ENCODE peak calls at places on chromosomes 11 and 22, in four cellular contexts. R, N, X and B are unnamed samples.

GRCh38 chr11:131889760-131890620 is 519.6 kb downstream of the NTM start:
- ATAC-seq in R (no peak), N (peak; percentile 65), X (no peak), B (peak; percentile 47)

GRCh38 chr22:39256979-39257378 is 12.2 kb upstream of the PDGFB start:
- ATAC-seq in R (no peak), N (no peak), X (no peak), B (no peak)

GRCh38 chr22:48366591-48366990 is 1461.1 kb downstream of the BRD1 start:
- ATAC-seq in R (no peak), N (no peak), X (no peak), B (no peak)

GRCh38 chr11:115503886-115504278 is 333 bp downstream of the CADM1 start:
- ATAC-seq in R (peak; percentile 2), N (peak; percentile 33), X (no peak), B (peak; percentile 7)

GRCh38 chr11:68583047-68583446 is 101.3 kb upstream of the GAL start:
- ATAC-seq in R (no peak), N (no peak), X (no peak), B (no peak)

GRCh38 chr11:126635511-126635910 is 280.0 kb downstream of the ST3GAL4 start:
- ATAC-seq in R (no peak), N (no peak), X (no peak), B (no peak)

GRCh38 chr11:35912883-35913614 is 30.8 kb upstream of the LDLRAD3 start:
- ATAC-seq in R (no peak), N (no peak), X (no peak), B (no peak)

GRCh38 chr11:9573775-9574555 is 495 bp downstream of the WEE1 start:
- ATAC-seq in R (no peak), N (no peak), X (no peak), B (peak; percentile 23)

GRCh38 chr11:78683774-78684173 is 109.1 kb upstream of the NARS2 start:
- ATAC-seq in R (no peak), N (no peak), X (peak; percentile 44), B (no peak)

GRCh38 chr11:56967726-56968125 is 21.0 kb upstream of the OR5AK2 start:
- ATAC-seq in R (no peak), N (no peak), X (no peak), B (no peak)

GRCh38 chr11:112929432-112929831 is 31.8 kb upstream of the NCAM1 start:
- ATAC-seq in R (no peak), N (no peak), X (no peak), B (no peak)

GRCh38 chr11:3854660-3854976 is 846 bp upstream of the STIM1 start:
- ATAC-seq in R (no peak), N (no peak), X (no peak), B (no peak)

GRCh38 chr11:58495906-58496305 is 12.0 kb downstream of the OR5B21 start:
- ATAC-seq in R (no peak), N (peak; percentile 11), X (no peak), B (no peak)

DNA sequence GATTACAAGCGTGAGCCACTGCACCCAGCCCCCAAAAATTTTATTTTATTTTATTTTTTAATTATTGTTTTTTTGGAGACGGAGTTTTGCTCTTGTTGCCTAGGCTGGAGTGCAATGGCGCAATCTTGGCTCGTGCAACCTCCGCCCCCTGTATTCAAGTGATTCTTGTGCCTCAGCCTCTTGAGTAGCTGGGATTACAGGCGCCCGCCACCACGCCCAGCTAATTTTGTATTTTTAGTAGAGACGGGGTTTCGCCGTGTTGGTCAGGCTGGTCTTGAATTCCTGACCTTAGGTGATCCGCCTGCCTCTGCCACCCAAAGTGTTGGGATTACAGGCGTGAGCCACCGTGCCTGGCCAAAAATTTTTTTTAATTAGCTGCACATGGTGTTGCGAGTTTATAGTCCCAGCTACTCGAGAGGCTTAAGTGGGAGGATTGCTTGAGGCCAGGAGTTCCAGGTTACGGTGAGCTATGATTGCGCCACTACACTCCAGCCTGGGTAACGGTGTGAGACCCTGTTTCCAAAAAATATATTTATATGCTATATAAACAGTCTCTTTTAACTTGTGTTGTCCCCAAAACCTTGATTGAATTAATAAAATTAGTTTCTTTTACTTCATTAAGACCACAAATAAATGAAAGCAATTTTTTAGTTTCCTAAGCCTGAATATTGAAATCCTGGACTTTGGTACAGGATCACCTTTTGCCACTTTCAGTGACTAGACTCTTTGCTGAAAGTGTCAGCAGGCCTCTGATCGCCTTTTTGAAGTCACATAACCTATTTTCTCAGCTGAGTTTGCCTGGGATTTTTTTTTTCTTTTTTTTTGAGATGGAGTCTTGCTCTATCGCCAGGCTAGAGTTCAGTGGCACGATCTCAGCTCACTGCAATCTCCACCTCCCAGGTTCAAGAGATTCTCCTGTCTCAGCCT is 16.2 kb downstream of the ATG13 start:
- ATAC-seq in R (peak; percentile 62), N (no peak), X (no peak), B (no peak)
- H3K27ac ChIP-seq in R (no peak overlapping the region), N (no peak overlapping the region), X (no peak overlapping the region), B (no peak overlapping the region)

GRCh38 chr11:69841170-69841858 is 22.1 kb upstream of the FGF3 start:
- ATAC-seq in R (no peak), N (no peak), X (no peak), B (no peak)
- TF ChIP-seq POLR2A in R (no peak), N (no peak), X (no peak), B (no peak)

DNA sequence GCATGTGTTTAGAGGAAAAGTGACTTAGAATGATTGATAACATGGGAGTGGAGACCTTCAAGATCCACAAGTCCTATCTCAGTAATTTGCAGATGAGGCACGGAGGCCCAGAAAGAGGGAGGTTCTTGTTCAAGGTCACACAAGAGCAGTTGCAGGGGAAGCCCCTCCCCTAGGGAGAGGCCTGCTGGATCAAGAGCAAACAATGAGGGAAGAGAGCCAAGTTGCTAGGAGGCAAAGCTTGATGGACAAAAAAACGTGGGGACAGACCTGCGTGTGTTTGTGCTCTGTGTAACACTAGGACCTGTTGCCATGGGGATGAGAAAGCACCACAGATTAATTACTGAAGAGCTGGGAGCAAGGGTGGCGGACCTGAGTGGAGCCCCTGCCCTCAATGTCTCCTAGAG is 6.4 kb upstream of the MFRP start:
- ATAC-seq in R (no peak), N (peak; percentile 55), X (no peak), B (peak; percentile 23)
- H3K27ac ChIP-seq in R (no peak overlapping the region), N (peak overlapping the region; percentile 46), X (no peak overlapping the region), B (peak overlapping the region; percentile 53)

GRCh38 chr22:45677060-45677459 is 5.4 kb downstream of the ATXN10 start:
- ATAC-seq in R (no peak), N (no peak), X (no peak), B (no peak)
- TF ChIP-seq POLR2A in R (no peak), N (no peak), X (no peak), B (no peak)

DNA sequence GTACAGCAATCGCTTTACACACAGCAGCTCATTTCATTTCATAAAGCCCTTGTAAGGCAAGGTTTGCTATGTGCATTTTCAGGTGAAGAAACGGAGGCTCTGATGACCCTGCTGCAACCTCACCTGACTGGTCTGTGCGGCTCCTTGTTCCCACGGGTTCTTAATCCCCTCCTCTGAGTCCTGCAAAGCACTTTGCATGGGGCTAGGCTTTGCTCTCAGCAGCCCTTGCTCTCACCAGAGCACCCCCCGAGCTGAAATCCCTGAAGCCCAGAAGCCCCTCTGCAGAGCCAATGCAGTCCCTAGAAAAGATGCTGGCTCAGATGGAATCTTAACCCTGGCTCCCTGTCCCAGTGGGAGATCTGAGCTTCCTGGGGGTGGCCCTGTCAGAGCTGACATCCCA is 11.0 kb upstream of the APOL6 start:
- ATAC-seq in R (no peak), N (no peak), X (no peak), B (no peak)
- H3K27ac ChIP-seq in R (no peak overlapping the region), N (peak overlapping the region; percentile 82), X (no peak overlapping the region), B (no peak overlapping the region)

DNA sequence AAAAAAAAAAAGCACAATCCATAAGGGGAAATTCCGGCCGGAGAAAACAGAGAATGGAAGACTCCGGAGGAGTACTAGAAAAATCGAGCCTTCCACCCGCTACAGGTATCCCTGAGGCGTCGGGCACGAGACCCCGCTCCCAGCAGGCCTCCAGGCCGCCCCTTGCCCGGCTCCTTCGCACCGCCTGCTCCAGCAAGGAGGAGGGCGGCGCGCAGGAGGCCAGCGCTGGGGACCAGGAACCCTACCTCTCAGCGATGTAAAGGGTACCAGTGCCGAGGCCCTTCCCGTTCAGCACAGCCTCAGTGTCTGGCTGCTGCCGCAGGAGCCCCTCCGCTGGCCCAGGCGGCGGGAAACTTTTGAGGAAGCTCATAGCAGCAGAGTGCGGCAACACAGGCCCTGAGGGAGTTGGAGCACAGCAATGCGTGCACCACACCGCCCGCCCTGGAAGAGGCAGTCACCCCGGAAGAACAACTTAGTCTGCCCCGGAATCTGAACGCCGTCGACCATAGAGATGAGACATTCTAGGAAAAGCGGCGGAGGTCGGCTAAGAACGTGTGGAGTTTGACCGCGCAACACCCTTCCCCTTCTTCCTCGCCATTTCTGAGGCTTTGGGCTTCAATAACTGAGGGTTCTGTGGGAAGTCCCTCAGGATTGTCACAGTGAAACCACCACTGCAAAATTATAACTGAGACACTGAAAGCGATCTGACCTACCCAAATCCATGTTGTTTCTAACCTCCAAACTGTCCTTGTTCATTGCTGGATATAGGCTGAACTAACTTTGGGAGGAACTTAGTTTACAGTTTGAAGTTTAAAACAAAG is at the start of gene CLNS1A:
- ATAC-seq in R (peak; percentile 96), N (peak; percentile 99), X (peak; percentile 96), B (peak; percentile 97)
- TF ChIP-seq POLR2A in R (peak; percentile 56), N (no peak), X (peak; percentile 97), B (peak; percentile 74)

DNA sequence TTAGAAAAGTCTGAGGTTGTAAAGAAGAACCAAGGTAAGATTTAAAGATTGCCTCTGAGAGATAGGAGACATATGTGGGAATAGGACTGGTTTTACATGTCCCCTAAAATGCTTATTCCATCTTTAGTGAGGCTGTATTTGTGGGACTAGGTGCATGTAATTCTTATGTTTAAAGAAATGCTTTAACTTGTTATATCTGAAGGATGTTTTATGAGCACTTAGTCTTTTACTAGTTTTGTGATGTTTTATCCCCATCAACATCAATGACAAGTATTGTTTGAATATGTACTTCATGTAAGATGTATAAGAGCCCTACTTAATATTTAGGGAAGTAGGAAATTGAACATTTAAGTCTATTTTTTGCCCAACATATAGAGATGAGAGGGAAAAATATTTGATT is 24.7 kb downstream of the GRAMD1B start:
- ATAC-seq in R (no peak), N (no peak), X (no peak), B (no peak)
- H3K27ac ChIP-seq in R (peak overlapping the region; percentile 8), N (peak overlapping the region; percentile 11), X (no peak overlapping the region), B (no peak overlapping the region)

DNA sequence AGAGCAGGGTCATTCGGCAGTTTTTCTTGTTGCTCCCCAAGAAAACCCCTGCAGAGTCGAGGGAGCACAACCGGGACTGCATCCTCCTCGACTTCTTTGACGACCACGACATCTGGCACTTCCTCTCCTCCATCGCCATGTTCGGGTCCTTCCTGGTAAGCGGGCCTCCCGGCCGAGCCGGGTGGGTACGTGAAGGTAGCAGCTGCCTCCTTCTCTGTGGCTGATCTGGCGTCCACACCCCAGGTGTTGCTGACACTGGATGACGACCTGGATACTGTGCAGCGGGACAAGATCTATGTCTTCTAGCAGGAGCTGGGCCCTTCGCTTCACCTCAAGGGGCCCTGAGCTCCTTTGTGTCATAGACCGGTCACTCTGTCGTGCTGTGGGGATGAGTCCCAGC is 3.4 kb upstream of the TAGLN start:
- ATAC-seq in R (no peak), N (no peak), X (no peak), B (no peak)
- TF ChIP-seq POLR2A in R (no peak), N (no peak), X (no peak), B (no peak)